ENCODE peak calls at places on chromosomes 13 and 19, in five cellular contexts. H, J, M, G and B are unnamed samples.

GRCh38 chr13:75494491-75494890 is 12.5 kb upstream of the TBC1D4 start:
- DNase-seq in J (no peak), M (no peak), G (no peak), H (peak), B (no peak)

GRCh38 chr13:22229916-22230315 is 559.0 kb downstream of the FGF9 start:
- DNase-seq in G (no peak), M (no peak), J (no peak), H (no peak), B (no peak)

GRCh38 chr13:27774169-27774568 is 18.1 kb upstream of the GSX1 start:
- DNase-seq in G (no peak), M (no peak), H (no peak), J (no peak), B (no peak)

GRCh38 chr13:60453490-60453889 is 56.5 kb downstream of the TDRD3 start:
- DNase-seq in J (no peak), H (no peak), M (no peak), G (no peak), B (no peak)

GRCh38 chr19:38003427-38004099 is 96.6 kb downstream of the SIPA1L3 start:
- DNase-seq in H (peak), M (peak), J (peak), G (no peak), B (no peak)

GRCh38 chr13:38648912-38649311 is 38.0 kb upstream of the FREM2 start:
- DNase-seq in M (no peak), J (no peak), H (no peak), G (no peak), B (no peak)

GRCh38 chr19:53883741-53884140 is 1.7 kb downstream of the PRKCG start:
- DNase-seq in H (no peak), M (no peak), J (no peak), G (no peak), B (no peak)

GRCh38 chr13:29847501-29847983 is 2.9 kb downstream of the UBL3 start:
- DNase-seq in J (peak), M (no peak), G (no peak), H (peak), B (no peak)

GRCh38 chr19:13644648-13645047 is 119.7 kb upstream of the MRI1 start:
- DNase-seq in H (no peak), G (no peak), J (no peak), M (no peak), B (no peak)

GRCh38 chr13:85632526-85633215 is 166.5 kb downstream of the SLITRK6 start:
- DNase-seq in G (no peak), H (no peak), M (no peak), J (peak), B (no peak)

GRCh38 chr19:7069904-7070226 is 362 bp downstream of the ZNF557 start:
- DNase-seq in M (no peak), G (no peak), J (no peak), H (peak), B (no peak)

GRCh38 chr13:39266426-39266825 is 228.2 kb downstream of the NHLRC3 start:
- DNase-seq in H (no peak), M (no peak), J (no peak), G (no peak), B (no peak)

GRCh38 chr19:44608391-44608821 is 5.0 kb upstream of the IGSF23 start:
- DNase-seq in M (no peak), G (no peak), J (peak), H (peak), B (no peak)

GRCh38 chr13:60169239-60170031 is 5.7 kb upstream of the DIAPH3 start:
- DNase-seq in G (no peak), M (no peak), J (no peak), H (no peak), B (no peak)

GRCh38 chr13:53198017-53198416 is 169.4 kb downstream of the OLFM4 start:
- DNase-seq in M (no peak), J (no peak), H (no peak), G (no peak), B (no peak)

GRCh38 chr19:5287066-5287465 is 53.5 kb downstream of the PTPRS start:
- DNase-seq in M (no peak), J (no peak), H (no peak), G (no peak), B (no peak)

GRCh38 chr19:17557461-17557860 is 2.0 kb downstream of the COLGALT1 start:
- DNase-seq in H (no peak), M (no peak), G (no peak), J (no peak), B (no peak)

GRCh38 chr13:32632343-32632910 is 46.2 kb downstream of the PDS5B start:
- DNase-seq in G (no peak), J (peak), H (no peak), M (no peak), B (no peak)

GRCh38 chr13:48304132-48304876 is 753 bp downstream of the RB1 start:
- DNase-seq in J (peak), G (peak), M (no peak), H (peak), B (no peak)

GRCh38 chr13:102141625-102142472 is 260.0 kb downstream of the FGF14 start:
- DNase-seq in G (no peak), H (peak), J (peak), M (no peak), B (no peak)

DNA sequence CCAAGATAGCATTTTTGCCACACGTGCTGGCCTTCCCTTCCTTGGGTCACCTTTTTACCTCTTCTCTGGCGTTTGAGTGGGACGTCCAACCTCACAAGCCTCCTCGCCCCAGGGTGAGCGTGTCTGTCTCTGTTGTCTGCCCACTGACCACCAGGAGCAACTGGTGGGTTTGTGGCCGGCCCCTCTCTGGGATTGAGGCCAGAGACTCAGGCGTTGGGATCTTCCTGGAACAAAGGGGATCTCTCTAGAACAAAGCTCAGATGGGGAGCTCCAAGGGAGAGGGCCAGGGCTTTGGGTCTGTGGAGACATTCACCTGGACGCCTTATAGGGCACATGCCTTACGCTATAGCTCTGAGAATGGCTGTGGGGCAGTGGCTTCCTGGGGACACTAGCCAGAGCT is 17.4 kb downstream of the COMP start:
- DNase-seq in J (no peak), M (no peak), G (no peak), H (no peak), B (no peak)
- TF ChIP-seq CTCF in J (no peak), M (no peak), G (no peak), H (no peak), B (no peak)

GRCh38 chr19:32357720-32358119 is 12.3 kb downstream of the ZNF507 start:
- DNase-seq in J (peak), G (no peak), H (no peak), M (no peak), B (no peak)
- TF ChIP-seq CTCF in J (no peak), G (peak), H (peak), M (no peak), B (peak)

GRCh38 chr13:41649659-41650058 is 192.3 kb downstream of the RGCC start:
- DNase-seq in M (no peak), G (no peak), H (peak), J (peak), B (no peak)
- TF ChIP-seq CTCF in M (no peak), G (no peak), H (peak), J (peak), B (peak)

GRCh38 chr19:29467824-29468401 is 57.9 kb upstream of the VSTM2B start:
- DNase-seq in G (no peak), M (no peak), H (peak), J (no peak), B (no peak)
- TF ChIP-seq CTCF in G (no peak), M (peak), H (peak), J (no peak), B (peak)

GRCh38 chr19:3671680-3672574 is 28.3 kb downstream of the PIP5K1C start:
- DNase-seq in J (peak), G (no peak), M (no peak), H (peak), B (no peak)
- TF ChIP-seq CTCF in J (no peak), G (no peak), M (no peak), H (peak), B (peak)

GRCh38 chr13:104769520-104769919 is 1703.3 kb upstream of the SLC10A2 start:
- DNase-seq in G (no peak), J (no peak), M (no peak), H (no peak), B (no peak)

GRCh38 chr13:104779311-104779710 is 1713.1 kb upstream of the SLC10A2 start:
- DNase-seq in J (peak), H (peak), G (no peak), M (no peak), B (no peak)

DNA sequence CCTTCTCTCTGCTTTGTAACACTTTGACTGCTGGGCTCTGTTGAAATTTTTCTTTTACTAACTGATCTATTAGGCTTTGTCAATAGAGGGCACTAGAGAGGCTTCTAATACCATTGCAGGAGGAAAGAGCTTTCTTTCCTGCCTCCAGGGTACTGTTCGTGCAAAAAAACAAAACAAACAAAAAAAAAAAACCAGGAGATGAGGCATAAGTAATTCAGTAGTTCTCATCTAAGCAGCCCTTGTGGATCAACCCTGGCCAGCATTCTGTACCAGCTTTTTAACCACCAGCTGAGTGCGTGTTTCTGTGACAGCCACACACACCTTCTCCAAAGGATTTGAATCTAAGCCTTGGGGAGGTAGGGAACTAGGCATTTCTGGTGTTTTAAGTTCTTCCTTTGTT is 1707.6 kb upstream of the SLC10A2 start:
- DNase-seq in H (peak), M (no peak), G (no peak), J (peak), B (no peak)
- TF ChIP-seq CTCF in H (peak), M (peak), G (peak), J (peak), B (peak)